ENCODE peak calls at places on chromosomes 2 and 18, in six cellular contexts. S is HCT116, G is Peyer's patch, Q is A549, J is heart left ventricle, O is uterus. N is an unnamed sample.

GRCh38 chr18:13551305-13551603 is 175.1 kb downstream of the FAM210A start:
- DNase-seq in S (no peak), G (no peak), Q (no peak), J (no peak), O (no peak), N (no peak)

GRCh38 chr2:70204452-70204851 is 13.6 kb upstream of the C2orf42 start:
- DNase-seq in S (no peak), G (no peak), Q (no peak), J (no peak), O (no peak), N (no peak)

GRCh38 chr2:149538138-149538833 is 49.3 kb downstream of the MMADHC start:
- DNase-seq in S (no peak), G (no peak), Q (no peak), J (no peak), O (no peak), N (no peak)

GRCh38 chr2:28631514-28632206 is 120.0 kb upstream of the PPP1CB start:
- DNase-seq in S (no peak), G (no peak), Q (no peak), J (no peak), O (peak; percentile 40), N (no peak)

GRCh38 chr2:68653538-68653982 is 10.2 kb downstream of the PROKR1 start:
- DNase-seq in S (no peak), G (no peak), Q (no peak), J (no peak), O (no peak), N (no peak)

GRCh38 chr2:71506222-71506621 is 52.9 kb downstream of the DYSF start:
- DNase-seq in S (no peak), G (no peak), Q (no peak), J (no peak), O (no peak), N (no peak)

GRCh38 chr2:37098416-37099118 is 14.2 kb downstream of the GPATCH11 start:
- DNase-seq in S (no peak), G (no peak), Q (no peak), J (no peak), O (no peak), N (no peak)

GRCh38 chr2:99735753-99736152 is 245.9 kb upstream of the REV1 start:
- DNase-seq in S (no peak), G (no peak), Q (no peak), J (no peak), O (no peak), N (no peak)

GRCh38 chr2:181848356-181848876 is 43.1 kb upstream of the ITPRID2 start:
- DNase-seq in S (no peak), G (no peak), Q (no peak), J (no peak), O (no peak), N (no peak)

GRCh38 chr2:200377774-200378336 is 71.4 kb downstream of the SPATS2L start:
- DNase-seq in S (peak; percentile 57), G (peak; percentile 74), Q (peak; percentile 25), J (no peak), O (no peak), N (no peak)

GRCh38 chr2:219576505-219577388 is 4.6 kb downstream of the INHA start:
- DNase-seq in S (no peak), G (no peak), Q (no peak), J (no peak), O (no peak), N (no peak)

GRCh38 chr2:120514521-120514920 is 168.6 kb downstream of the INHBB start:
- DNase-seq in S (no peak), G (no peak), Q (no peak), J (no peak), O (no peak), N (peak; percentile 39)

GRCh38 chr2:127080226-127080940 is 26.6 kb downstream of the BIN1 start:
- DNase-seq in S (no peak), G (peak; percentile 86), Q (no peak), J (no peak), O (no peak), N (no peak)

GRCh38 chr2:163319006-163319405 is 416.8 kb downstream of the FIGN start:
- DNase-seq in S (no peak), G (no peak), Q (no peak), J (no peak), O (no peak), N (no peak)

GRCh38 chr18:32048507-32049091 is 30.0 kb downstream of the RNF125 start:
- DNase-seq in S (no peak), G (peak; percentile 79), Q (peak; percentile 49), J (peak; percentile 58), O (peak; percentile 55), N (no peak)

GRCh38 chr18:32779010-32779409 is 6.2 kb upstream of the KLHL14 start:
- DNase-seq in S (no peak), G (no peak), Q (no peak), J (no peak), O (no peak), N (no peak)

GRCh38 chr2:109448946-109449788 is 164.6 kb downstream of the SEPTIN10 start:
- DNase-seq in S (peak; percentile 8), G (no peak), Q (peak; percentile 6), J (peak; percentile 87), O (no peak), N (no peak)

GRCh38 chr18:12313530-12314245 is 5.6 kb downstream of the TUBB6 start:
- DNase-seq in S (no peak), G (no peak), Q (no peak), J (no peak), O (no peak), N (no peak)

GRCh38 chr2:70850905-70851304 is 15.3 kb upstream of the CD207 start:
- DNase-seq in S (no peak), G (no peak), Q (no peak), J (no peak), O (no peak), N (no peak)

GRCh38 chr2:126908721-126909177 is 10.1 kb downstream of the TEX51 start:
- DNase-seq in S (no peak), G (no peak), Q (no peak), J (no peak), O (no peak), N (no peak)

GRCh38 chr2:135948642-135949355 is 36.6 kb downstream of the DARS1 start:
- DNase-seq in S (peak; percentile 83), G (no peak), Q (peak; percentile 69), J (no peak), O (no peak), N (no peak)

GRCh38 chr2:119710281-119710680 is 31.3 kb downstream of the TMEM177 start:
- DNase-seq in S (no peak), G (no peak), Q (no peak), J (no peak), O (no peak), N (no peak)

GRCh38 chr2:179802483-179802882 is 58.9 kb downstream of the ZNF385B start:
- DNase-seq in S (no peak), G (no peak), Q (no peak), J (no peak), O (no peak), N (no peak)

GRCh38 chr2:218679119-218679518 is 7.2 kb downstream of the STK36 start:
- DNase-seq in S (no peak), G (no peak), Q (no peak), J (no peak), O (no peak), N (no peak)

GRCh38 chr2:136206613-136207012 is 88.7 kb upstream of the CXCR4 start:
- DNase-seq in S (no peak), G (no peak), Q (no peak), J (no peak), O (no peak), N (no peak)

GRCh38 chr18:2240311-2240705 is 331.0 kb downstream of the METTL4 start:
- DNase-seq in S (no peak), G (no peak), Q (no peak), J (no peak), O (no peak), N (no peak)

GRCh38 chr18:39946623-39947061 is 2008.4 kb upstream of the PIK3C3 start:
- DNase-seq in S (peak; percentile 51), G (no peak), Q (peak; percentile 49), J (no peak), O (no peak), N (peak; percentile 81)

GRCh38 chr18:21080576-21080975 is 31.0 kb downstream of the ROCK1 start:
- DNase-seq in S (no peak), G (no peak), Q (no peak), J (no peak), O (no peak), N (no peak)
- H3K9me3 ChIP-seq in S (no peaks in the 10 kb centered on the region), G (no peaks in the 10 kb centered on the region), Q (peaks cover 13% of the 10 kb centered on the region), J (no peaks in the 10 kb centered on the region), O (no peaks in the 10 kb centered on the region), N (peaks cover 12% of the 10 kb centered on the region)

GRCh38 chr2:8538951-8539621 is 142.8 kb upstream of the ID2 start:
- DNase-seq in S (no peak), G (no peak), Q (no peak), J (no peak), O (peak; percentile 16), N (peak; percentile 19)
- H3K4me1 ChIP-seq in S (no peaks in the 10 kb centered on the region), G (peaks cover 26% of the 10 kb centered on the region), Q (no peaks in the 10 kb centered on the region), J (peaks cover 15% of the 10 kb centered on the region), O (peaks cover 9% of the 10 kb centered on the region), N (no peaks in the 10 kb centered on the region)

DNA sequence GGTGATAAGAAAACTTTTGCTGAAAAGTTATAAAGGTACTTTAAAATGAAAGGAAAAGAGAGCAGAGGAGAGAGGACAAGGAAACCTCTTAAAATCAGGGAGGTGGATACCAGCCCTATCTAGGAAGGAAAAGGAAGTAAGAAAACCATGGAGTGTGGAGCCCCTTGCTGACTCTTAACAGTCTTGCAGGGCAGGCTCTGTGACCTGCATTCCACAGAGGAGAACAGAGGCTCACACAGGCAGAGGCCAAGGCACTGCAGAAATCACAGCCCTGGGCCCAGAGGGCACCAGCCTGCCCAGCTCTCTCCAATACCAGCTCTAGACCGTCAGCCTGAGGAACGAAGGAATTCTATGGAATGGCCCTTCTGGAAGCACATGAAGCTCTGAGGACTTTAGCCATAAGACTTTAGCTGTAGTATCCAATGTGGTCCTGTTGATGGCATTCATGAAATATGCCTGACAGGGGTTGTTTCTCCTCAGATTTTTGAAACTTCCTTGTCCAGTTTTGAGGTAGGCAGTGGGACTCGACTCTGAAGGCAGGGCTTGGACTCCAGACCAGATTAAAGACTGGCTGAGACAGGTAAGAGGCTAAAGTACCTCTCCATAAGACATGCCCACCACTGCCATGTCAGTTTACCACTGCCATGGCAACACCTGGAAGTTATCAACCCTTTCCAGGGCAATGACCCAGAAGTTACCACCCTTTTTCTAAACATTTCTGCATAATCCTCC is 216.3 kb downstream of the ANAPC1 start:
- DNase-seq in S (no peak), G (no peak), Q (peak; percentile 42), J (no peak), O (peak; percentile 26), N (no peak)
- TF ChIP-seq CTCF in S (no peak), G (peak; percentile 25), Q (peak; percentile 29), J (peak; percentile 74), O (peak; percentile 51), N (peak; percentile 74)

GRCh38 chr2:4134881-4135565 is 431.6 kb downstream of the DCDC2C start:
- DNase-seq in S (no peak), G (no peak), Q (no peak), J (no peak), O (no peak), N (no peak)

GRCh38 chr2:4135765-4136164 is 432.4 kb downstream of the DCDC2C start:
- DNase-seq in S (no peak), G (no peak), Q (no peak), J (no peak), O (no peak), N (no peak)

DNA sequence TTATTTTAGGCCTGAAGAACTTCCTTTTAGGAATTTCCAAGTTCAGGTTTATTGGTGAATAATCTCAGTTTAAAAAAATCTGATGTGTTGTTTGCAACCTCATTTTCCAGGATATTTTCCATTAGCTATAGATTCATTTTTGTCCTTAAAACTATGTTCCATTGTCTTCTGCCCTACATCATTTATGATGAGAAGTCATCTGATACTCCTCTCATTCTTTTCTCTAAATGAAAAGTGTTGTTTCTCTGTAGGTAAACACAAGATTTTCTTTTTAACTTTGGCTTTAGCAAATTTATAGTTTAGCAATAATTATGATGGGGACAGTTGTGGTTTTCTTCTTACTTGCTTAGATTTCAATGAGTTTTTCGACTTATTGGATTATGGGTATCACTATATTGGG is 427.3 kb downstream of the DCDC2C start:
- DNase-seq in S (no peak), G (no peak), Q (no peak), J (no peak), O (no peak), N (no peak)
- H3K9me3 ChIP-seq in S (peaks cover 37% of the 10 kb centered on the region), G (no peaks in the 10 kb centered on the region), Q (peaks cover 9% of the 10 kb centered on the region), J (no peaks in the 10 kb centered on the region), O (no peaks in the 10 kb centered on the region), N (peaks cover 3% of the 10 kb centered on the region)